ENCODE peak calls at places on chromosome 15, in six cellular contexts. One of them, this sample, is unnamed.

GRCh38 chr15:52028431-52029093 is 9.5 kb downstream of the MAPK6 start:
- DNase-seq in H1: no peak
- DNase-seq in GM12878: no peak
- DNase-seq in GM12891: no peak
- DNase-seq in K562: no peak
- DNase-seq in HepG2: no peak
- DNase-seq in this sample: no peak

GRCh38 chr15:73686781-73687256 is 2.6 kb downstream of the CD276 start:
- DNase-seq in H1: no peak
- DNase-seq in GM12891: no peak
- DNase-seq in HepG2: no peak
- DNase-seq in K562: no peak
- DNase-seq in GM12878: no peak
- DNase-seq in this sample: no peak

GRCh38 chr15:78201281-78202190 is 32.8 kb downstream of the ACSBG1 start:
- DNase-seq in HepG2: no peak
- DNase-seq in GM12878: no peak
- DNase-seq in H1: no peak
- DNase-seq in K562: no peak
- DNase-seq in GM12891: no peak
- DNase-seq in this sample: no peak

GRCh38 chr15:30872341-30872748 is 31.4 kb upstream of the FAN1 start:
- DNase-seq in GM12878: no peak
- DNase-seq in H1: no peak
- DNase-seq in GM12891: no peak
- DNase-seq in K562: no peak
- DNase-seq in HepG2: no peak
- DNase-seq in this sample: no peak

GRCh38 chr15:40960926-40961325 is 7.7 kb downstream of the CHAC1 start:
- DNase-seq in GM12891: no peak
- DNase-seq in HepG2: no peak
- DNase-seq in K562: no peak
- DNase-seq in GM12878: no peak
- DNase-seq in H1: no peak
- DNase-seq in this sample: no peak

GRCh38 chr15:71687902-71688508 is 122.3 kb upstream of the NR2E3 start:
- DNase-seq in GM12878: no peak
- DNase-seq in GM12891: no peak
- DNase-seq in K562: no peak
- DNase-seq in H1: no peak
- DNase-seq in HepG2: no peak
- DNase-seq in this sample: no peak

GRCh38 chr15:85351965-85352364 is 28.4 kb upstream of the AKAP13 start:
- DNase-seq in K562: no peak
- DNase-seq in GM12891: no peak
- DNase-seq in GM12878: no peak
- DNase-seq in H1: no peak
- DNase-seq in HepG2: no peak
- DNase-seq in this sample: no peak

GRCh38 chr15:79168922-79169322 is 78.3 kb upstream of the RASGRF1 start:
- DNase-seq in HepG2: peak
- DNase-seq in GM12878: no peak
- DNase-seq in K562: no peak
- DNase-seq in H1: no peak
- DNase-seq in GM12891: no peak
- DNase-seq in this sample: no peak

GRCh38 chr15:65987100-65987499 is 117.8 kb downstream of the RAB11A start:
- DNase-seq in H1: no peak
- DNase-seq in GM12878: no peak
- DNase-seq in HepG2: no peak
- DNase-seq in K562: no peak
- DNase-seq in GM12891: no peak
- DNase-seq in this sample: no peak

GRCh38 chr15:25182098-25182478 is 227.3 kb downstream of the SNRPN start:
- DNase-seq in K562: no peak
- DNase-seq in GM12891: no peak
- DNase-seq in H1: no peak
- DNase-seq in GM12878: no peak
- DNase-seq in HepG2: no peak
- DNase-seq in this sample: peak

DNA sequence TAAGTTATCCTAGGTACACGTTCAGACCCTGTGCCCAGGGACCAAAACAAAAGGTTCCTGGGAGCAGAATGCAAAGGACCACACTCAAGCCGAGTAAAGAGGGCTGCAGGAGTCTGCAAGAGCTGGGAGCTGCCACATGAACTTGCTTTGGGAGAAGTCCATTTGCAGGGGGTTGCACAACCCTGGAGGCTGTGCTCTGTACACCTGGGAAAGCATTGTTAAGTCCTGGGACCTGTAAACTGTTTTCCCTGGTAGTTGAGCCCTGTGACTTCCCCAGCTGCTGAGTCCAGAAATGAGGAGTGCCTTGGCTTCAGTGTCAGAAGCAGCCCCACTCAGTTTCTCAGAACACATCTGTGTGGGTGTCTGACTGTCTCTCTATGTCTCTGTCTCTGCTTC is 102.2 kb upstream of the TPM1 start:
- DNase-seq in H1: no peak
- DNase-seq in GM12891: no peak
- DNase-seq in HepG2: no peak
- DNase-seq in GM12878: no peak
- DNase-seq in K562: no peak
- DNase-seq in this sample: no peak
- TF ChIP-seq POLR2A in H1: no peak
- TF ChIP-seq POLR2A in GM12891: no peak
- TF ChIP-seq POLR2A in HepG2: no peak
- TF ChIP-seq POLR2A in GM12878: no peak
- TF ChIP-seq POLR2A in K562: no peak
- TF ChIP-seq POLR2A in this sample: no peak

DNA sequence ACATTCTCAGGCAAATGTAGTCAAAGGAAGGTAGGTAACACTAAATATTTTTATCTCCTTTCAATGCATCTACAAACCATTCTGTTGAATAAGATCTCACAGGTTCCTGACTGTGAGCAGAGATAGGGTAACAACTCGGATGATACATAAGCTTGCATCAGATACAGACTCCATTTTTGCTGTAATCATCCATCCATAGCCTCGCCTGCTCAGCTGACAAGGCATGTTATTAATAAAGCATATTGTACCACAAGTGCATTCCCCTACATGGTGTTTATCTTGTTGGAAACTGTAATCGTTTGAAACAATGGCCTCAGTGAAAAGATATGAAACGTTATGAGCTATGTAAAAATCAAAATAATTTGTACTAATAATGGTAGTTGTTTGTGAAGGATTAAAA is 35.4 kb upstream of the TCF12 start:
- DNase-seq in GM12891: no peak
- DNase-seq in H1: no peak
- DNase-seq in GM12878: no peak
- DNase-seq in K562: no peak
- DNase-seq in HepG2: no peak
- DNase-seq in this sample: no peak
- TF ChIP-seq TAF1 in GM12891: no peak
- TF ChIP-seq TAF1 in H1: no peak
- TF ChIP-seq TAF1 in GM12878: no peak
- TF ChIP-seq TAF1 in K562: no peak
- TF ChIP-seq TAF1 in HepG2: no peak
- TF ChIP-seq TAF1 in this sample: no peak

GRCh38 chr15:43792761-43793493 is 807 bp downstream of the SERF2 start:
- DNase-seq in H1: no peak
- DNase-seq in GM12878: no peak
- DNase-seq in HepG2: no peak
- DNase-seq in GM12891: no peak
- DNase-seq in K562: peak
- DNase-seq in this sample: peak
- TF ChIP-seq POLR2A in H1: no peak
- TF ChIP-seq POLR2A in GM12878: peak
- TF ChIP-seq POLR2A in HepG2: no peak
- TF ChIP-seq POLR2A in GM12891: peak
- TF ChIP-seq POLR2A in K562: no peak
- TF ChIP-seq POLR2A in this sample: no peak

GRCh38 chr15:101045835-101046691 is 126.9 kb downstream of the LRRK1 start:
- DNase-seq in H1: no peak
- DNase-seq in K562: no peak
- DNase-seq in GM12878: no peak
- DNase-seq in GM12891: no peak
- DNase-seq in HepG2: no peak
- DNase-seq in this sample: no peak
- TF ChIP-seq TAF1 in H1: no peak
- TF ChIP-seq TAF1 in K562: no peak
- TF ChIP-seq TAF1 in GM12878: no peak
- TF ChIP-seq TAF1 in GM12891: no peak
- TF ChIP-seq TAF1 in HepG2: no peak
- TF ChIP-seq TAF1 in this sample: no peak

GRCh38 chr15:39265261-39265660 is 315.6 kb upstream of the THBS1 start:
- DNase-seq in K562: no peak
- DNase-seq in GM12891: no peak
- DNase-seq in GM12878: no peak
- DNase-seq in HepG2: no peak
- DNase-seq in H1: no peak
- DNase-seq in this sample: no peak
- TF ChIP-seq POLR2A in K562: no peak
- TF ChIP-seq POLR2A in GM12891: no peak
- TF ChIP-seq POLR2A in GM12878: no peak
- TF ChIP-seq POLR2A in HepG2: no peak
- TF ChIP-seq POLR2A in H1: no peak
- TF ChIP-seq POLR2A in this sample: no peak

GRCh38 chr15:43774062-43774461 is 2.7 kb downstream of the ELL3 start:
- DNase-seq in GM12878: no peak
- DNase-seq in H1: no peak
- DNase-seq in GM12891: no peak
- DNase-seq in HepG2: no peak
- DNase-seq in K562: no peak
- DNase-seq in this sample: no peak

GRCh38 chr15:43777293-43777819 is 590 bp upstream of the ELL3 start:
- DNase-seq in HepG2: peak
- DNase-seq in H1: no peak
- DNase-seq in K562: no peak
- DNase-seq in GM12878: peak
- DNase-seq in GM12891: peak
- DNase-seq in this sample: peak

GRCh38 chr15:43776101-43776717 is 557 bp downstream of the ELL3 start:
- DNase-seq in GM12891: peak
- DNase-seq in GM12878: peak
- DNase-seq in K562: no peak
- DNase-seq in H1: no peak
- DNase-seq in HepG2: no peak
- DNase-seq in this sample: peak

GRCh38 chr15:43776718-43777292 is at the start of gene ELL3:
- DNase-seq in GM12891: peak
- DNase-seq in GM12878: no peak
- DNase-seq in K562: peak
- DNase-seq in H1: peak
- DNase-seq in HepG2: peak
- DNase-seq in this sample: peak

GRCh38 chr15:43775411-43775965 is 1.3 kb downstream of the ELL3 start:
- DNase-seq in K562: no peak
- DNase-seq in GM12891: no peak
- DNase-seq in GM12878: no peak
- DNase-seq in HepG2: peak
- DNase-seq in H1: peak
- DNase-seq in this sample: no peak
- TF ChIP-seq TAF1 in K562: no peak
- TF ChIP-seq TAF1 in GM12891: no peak
- TF ChIP-seq TAF1 in GM12878: no peak
- TF ChIP-seq TAF1 in HepG2: no peak
- TF ChIP-seq TAF1 in H1: no peak
- TF ChIP-seq TAF1 in this sample: no peak

DNA sequence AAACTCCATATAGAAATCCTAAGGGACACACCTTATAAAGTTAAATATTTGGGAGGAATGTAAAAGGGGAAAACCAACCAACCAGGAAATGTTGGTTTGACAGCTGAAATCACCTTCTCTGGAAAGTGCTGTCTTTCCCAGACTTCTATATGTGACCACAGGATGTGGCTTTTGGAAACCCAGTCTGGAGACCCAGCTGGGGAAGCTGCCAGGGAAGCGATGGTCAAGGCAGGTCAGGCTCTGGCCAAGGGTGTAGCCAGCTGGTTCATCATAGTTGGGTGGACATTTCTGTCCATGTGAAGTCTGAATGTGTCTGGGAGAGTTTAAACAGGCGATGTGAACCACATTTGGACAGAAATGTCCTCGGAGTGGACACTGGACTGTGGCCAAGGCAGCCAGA is 73.9 kb downstream of the ARNT2 start:
- DNase-seq in H1: no peak
- DNase-seq in K562: no peak
- DNase-seq in GM12891: no peak
- DNase-seq in HepG2: no peak
- DNase-seq in GM12878: no peak
- DNase-seq in this sample: no peak
- TF ChIP-seq POLR2A in H1: no peak
- TF ChIP-seq POLR2A in K562: no peak
- TF ChIP-seq POLR2A in GM12891: no peak
- TF ChIP-seq POLR2A in HepG2: no peak
- TF ChIP-seq POLR2A in GM12878: no peak
- TF ChIP-seq POLR2A in this sample: no peak

GRCh38 chr15:94607176-94607654 is 375.9 kb downstream of the MCTP2 start:
- DNase-seq in HepG2: no peak
- DNase-seq in GM12878: no peak
- DNase-seq in GM12891: no peak
- DNase-seq in H1: no peak
- DNase-seq in K562: no peak
- DNase-seq in this sample: no peak
- TF ChIP-seq TAF1 in HepG2: no peak
- TF ChIP-seq TAF1 in GM12878: no peak
- TF ChIP-seq TAF1 in GM12891: no peak
- TF ChIP-seq TAF1 in H1: no peak
- TF ChIP-seq TAF1 in K562: no peak
- TF ChIP-seq TAF1 in this sample: no peak

DNA sequence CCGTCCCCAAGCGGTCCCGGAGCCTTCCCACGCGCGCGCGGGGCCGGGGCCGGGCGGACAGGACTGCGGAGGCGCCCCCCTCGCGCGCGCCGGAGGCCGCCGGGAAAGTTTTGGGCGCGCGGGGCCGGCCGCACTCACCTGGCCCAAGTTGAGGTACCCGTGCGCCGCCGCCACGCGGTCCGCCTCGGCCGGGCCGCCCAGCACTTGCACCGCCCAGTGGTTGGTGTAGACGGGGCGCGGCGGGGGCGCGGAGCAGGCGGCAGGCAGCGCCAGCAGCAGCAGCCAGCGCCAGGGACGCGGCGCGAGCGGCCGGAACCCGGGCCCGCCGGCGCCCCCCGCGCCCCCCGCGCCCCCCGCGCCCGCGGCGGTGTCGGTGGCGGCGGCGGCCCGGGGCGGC is 273 bp downstream of the PCSK6 start:
- DNase-seq in K562: peak
- DNase-seq in HepG2: no peak
- DNase-seq in GM12891: peak
- DNase-seq in H1: no peak
- DNase-seq in GM12878: no peak
- DNase-seq in this sample: no peak
- TF ChIP-seq POLR2A in K562: no peak
- TF ChIP-seq POLR2A in HepG2: no peak
- TF ChIP-seq POLR2A in GM12891: no peak
- TF ChIP-seq POLR2A in H1: no peak
- TF ChIP-seq POLR2A in GM12878: no peak
- TF ChIP-seq POLR2A in this sample: no peak